ENCODE peak calls at places on chromosomes 12 and 14, in six cellular contexts. One of them, this sample, is unnamed.

GRCh38 chr12:109827566-109828550 is 5.3 kb downstream of the TRPV4 start:
- DNase-seq in fibroblast of the aortic adventitia: no peak
- DNase-seq in AG09309: no peak
- DNase-seq in RWPE1: no peak
- DNase-seq in H9: no peak
- DNase-seq in glutamatergic neuron: no peak
- DNase-seq in this sample: no peak

GRCh38 chr14:37122288-37122687 is 50.1 kb downstream of the SLC25A21 start:
- DNase-seq in glutamatergic neuron: no peak
- DNase-seq in AG09309: no peak
- DNase-seq in RWPE1: peak
- DNase-seq in fibroblast of the aortic adventitia: peak
- DNase-seq in H9: no peak
- DNase-seq in this sample: peak

GRCh38 chr12:124864326-124864752 is 675 bp upstream of the SCARB1 start:
- DNase-seq in RWPE1: no peak
- DNase-seq in fibroblast of the aortic adventitia: no peak
- DNase-seq in AG09309: no peak
- DNase-seq in H9: no peak
- DNase-seq in glutamatergic neuron: no peak
- DNase-seq in this sample: no peak

GRCh38 chr12:26833692-26834168 is 736 bp upstream of the ITPR2 start:
- DNase-seq in glutamatergic neuron: peak
- DNase-seq in AG09309: no peak
- DNase-seq in H9: peak
- DNase-seq in RWPE1: peak
- DNase-seq in fibroblast of the aortic adventitia: peak
- DNase-seq in this sample: no peak

GRCh38 chr14:100560471-100560870 is 26.7 kb downstream of the BEGAIN start:
- DNase-seq in RWPE1: no peak
- DNase-seq in H9: no peak
- DNase-seq in AG09309: no peak
- DNase-seq in glutamatergic neuron: no peak
- DNase-seq in fibroblast of the aortic adventitia: no peak
- DNase-seq in this sample: no peak

GRCh38 chr12:70534466-70534865 is 102.8 kb downstream of the PTPRB start:
- DNase-seq in RWPE1: no peak
- DNase-seq in AG09309: no peak
- DNase-seq in fibroblast of the aortic adventitia: no peak
- DNase-seq in H9: no peak
- DNase-seq in glutamatergic neuron: no peak
- DNase-seq in this sample: no peak

GRCh38 chr12:81502912-81503695 is 256.0 kb downstream of the PPFIA2 start:
- DNase-seq in AG09309: peak
- DNase-seq in fibroblast of the aortic adventitia: peak
- DNase-seq in glutamatergic neuron: no peak
- DNase-seq in RWPE1: no peak
- DNase-seq in H9: no peak
- DNase-seq in this sample: no peak

GRCh38 chr12:50765325-50765911 is 1.5 kb downstream of the ATF1 start:
- DNase-seq in fibroblast of the aortic adventitia: peak
- DNase-seq in AG09309: no peak
- DNase-seq in glutamatergic neuron: peak
- DNase-seq in H9: peak
- DNase-seq in RWPE1: peak
- DNase-seq in this sample: peak

GRCh38 chr12:111368291-111368683 is 608 bp downstream of the PHETA1 start:
- DNase-seq in AG09309: no peak
- DNase-seq in glutamatergic neuron: peak
- DNase-seq in fibroblast of the aortic adventitia: no peak
- DNase-seq in RWPE1: no peak
- DNase-seq in H9: no peak
- DNase-seq in this sample: no peak

GRCh38 chr12:124939428-124940142 is 25.1 kb upstream of the UBC start:
- DNase-seq in glutamatergic neuron: peak
- DNase-seq in AG09309: peak
- DNase-seq in fibroblast of the aortic adventitia: peak
- DNase-seq in RWPE1: peak
- DNase-seq in H9: peak
- DNase-seq in this sample: peak

GRCh38 chr12:27013606-27014084 is 539 bp downstream of the TM7SF3 start:
- DNase-seq in RWPE1: no peak
- DNase-seq in glutamatergic neuron: no peak
- DNase-seq in H9: no peak
- DNase-seq in fibroblast of the aortic adventitia: peak
- DNase-seq in AG09309: no peak
- DNase-seq in this sample: peak

GRCh38 chr14:106187176-106187670 is 660.8 kb downstream of the TMEM121 start:
- DNase-seq in AG09309: no peak
- DNase-seq in fibroblast of the aortic adventitia: no peak
- DNase-seq in RWPE1: no peak
- DNase-seq in H9: no peak
- DNase-seq in glutamatergic neuron: no peak
- DNase-seq in this sample: no peak

GRCh38 chr14:100535287-100536131 is 51.7 kb downstream of the BEGAIN start:
- DNase-seq in H9: peak
- DNase-seq in fibroblast of the aortic adventitia: no peak
- DNase-seq in glutamatergic neuron: peak
- DNase-seq in RWPE1: no peak
- DNase-seq in AG09309: no peak
- DNase-seq in this sample: no peak

GRCh38 chr12:29688914-29689313 is 94.8 kb downstream of the TMTC1 start:
- DNase-seq in fibroblast of the aortic adventitia: no peak
- DNase-seq in H9: no peak
- DNase-seq in RWPE1: no peak
- DNase-seq in glutamatergic neuron: no peak
- DNase-seq in AG09309: no peak
- DNase-seq in this sample: no peak

GRCh38 chr12:9649532-9649940 is 20.0 kb upstream of the CLEC2D start:
- DNase-seq in glutamatergic neuron: no peak
- DNase-seq in fibroblast of the aortic adventitia: no peak
- DNase-seq in AG09309: no peak
- DNase-seq in RWPE1: no peak
- DNase-seq in H9: peak
- DNase-seq in this sample: no peak

GRCh38 chr12:90043264-90043663 is 334.6 kb upstream of the ATP2B1 start:
- DNase-seq in H9: no peak
- DNase-seq in fibroblast of the aortic adventitia: peak
- DNase-seq in AG09309: no peak
- DNase-seq in RWPE1: peak
- DNase-seq in glutamatergic neuron: no peak
- DNase-seq in this sample: peak

GRCh38 chr12:75714462-75715322 is 203.3 kb upstream of the KRR1 start:
- DNase-seq in AG09309: no peak
- DNase-seq in glutamatergic neuron: no peak
- DNase-seq in RWPE1: peak
- DNase-seq in fibroblast of the aortic adventitia: peak
- DNase-seq in H9: no peak
- DNase-seq in this sample: no peak

GRCh38 chr12:22684526-22685118 is 59.7 kb downstream of the ETNK1 start:
- DNase-seq in H9: no peak
- DNase-seq in RWPE1: no peak
- DNase-seq in fibroblast of the aortic adventitia: peak
- DNase-seq in glutamatergic neuron: no peak
- DNase-seq in AG09309: no peak
- DNase-seq in this sample: peak

GRCh38 chr12:84305144-84305543 is 607.5 kb downstream of the SLC6A15 start:
- DNase-seq in glutamatergic neuron: no peak
- DNase-seq in RWPE1: no peak
- DNase-seq in fibroblast of the aortic adventitia: no peak
- DNase-seq in AG09309: no peak
- DNase-seq in H9: no peak
- DNase-seq in this sample: peak

DNA sequence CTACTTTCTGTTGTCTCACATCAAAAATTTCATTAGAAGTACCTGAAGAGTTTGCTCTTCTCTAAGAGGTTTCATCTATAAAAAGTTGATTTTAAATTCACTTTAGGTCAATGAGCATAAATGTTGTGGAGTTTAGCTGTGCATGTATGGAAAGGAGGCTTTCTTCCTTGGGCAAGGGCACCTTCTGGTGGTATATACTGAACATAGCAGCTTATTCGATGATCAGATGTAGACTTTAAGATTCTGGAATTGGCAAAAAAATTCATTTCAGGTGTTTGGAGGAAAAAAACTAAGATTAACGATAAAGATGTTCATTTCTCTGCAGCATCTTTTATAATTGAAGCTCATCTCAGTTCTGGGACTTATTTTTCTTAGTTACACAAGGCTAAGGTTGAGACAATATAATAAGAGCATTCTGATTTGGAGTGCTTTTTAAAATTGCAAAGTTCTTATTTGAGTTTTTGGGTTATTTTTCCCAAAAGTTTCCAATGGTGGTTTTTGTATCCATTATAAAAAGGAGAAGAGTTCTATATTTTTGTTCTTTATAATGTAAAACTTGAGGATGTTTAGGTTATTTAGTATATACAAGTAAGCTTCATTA is 46.8 kb downstream of the TMEM117 start:
- DNase-seq in RWPE1: peak
- DNase-seq in fibroblast of the aortic adventitia: peak
- DNase-seq in H9: no peak
- DNase-seq in glutamatergic neuron: no peak
- DNase-seq in AG09309: peak
- DNase-seq in this sample: peak
- TF ChIP-seq CTCF in RWPE1: peak
- TF ChIP-seq CTCF in fibroblast of the aortic adventitia: peak
- TF ChIP-seq CTCF in H9: peak
- TF ChIP-seq CTCF in glutamatergic neuron: peak
- TF ChIP-seq CTCF in AG09309: peak
- TF ChIP-seq CTCF in this sample: peak

GRCh38 chr12:53160000-53160399 is 20.5 kb upstream of the ZNF740 start:
- DNase-seq in H9: no peak
- DNase-seq in AG09309: no peak
- DNase-seq in fibroblast of the aortic adventitia: no peak
- DNase-seq in RWPE1: no peak
- DNase-seq in glutamatergic neuron: no peak
- DNase-seq in this sample: no peak

GRCh38 chr12:53161119-53161911 is 19.2 kb upstream of the ZNF740 start:
- DNase-seq in RWPE1: no peak
- DNase-seq in H9: no peak
- DNase-seq in fibroblast of the aortic adventitia: no peak
- DNase-seq in AG09309: no peak
- DNase-seq in glutamatergic neuron: no peak
- DNase-seq in this sample: no peak

GRCh38 chr12:53160673-53161072 is 19.8 kb upstream of the ZNF740 start:
- DNase-seq in H9: no peak
- DNase-seq in RWPE1: no peak
- DNase-seq in glutamatergic neuron: no peak
- DNase-seq in AG09309: no peak
- DNase-seq in fibroblast of the aortic adventitia: no peak
- DNase-seq in this sample: no peak

DNA sequence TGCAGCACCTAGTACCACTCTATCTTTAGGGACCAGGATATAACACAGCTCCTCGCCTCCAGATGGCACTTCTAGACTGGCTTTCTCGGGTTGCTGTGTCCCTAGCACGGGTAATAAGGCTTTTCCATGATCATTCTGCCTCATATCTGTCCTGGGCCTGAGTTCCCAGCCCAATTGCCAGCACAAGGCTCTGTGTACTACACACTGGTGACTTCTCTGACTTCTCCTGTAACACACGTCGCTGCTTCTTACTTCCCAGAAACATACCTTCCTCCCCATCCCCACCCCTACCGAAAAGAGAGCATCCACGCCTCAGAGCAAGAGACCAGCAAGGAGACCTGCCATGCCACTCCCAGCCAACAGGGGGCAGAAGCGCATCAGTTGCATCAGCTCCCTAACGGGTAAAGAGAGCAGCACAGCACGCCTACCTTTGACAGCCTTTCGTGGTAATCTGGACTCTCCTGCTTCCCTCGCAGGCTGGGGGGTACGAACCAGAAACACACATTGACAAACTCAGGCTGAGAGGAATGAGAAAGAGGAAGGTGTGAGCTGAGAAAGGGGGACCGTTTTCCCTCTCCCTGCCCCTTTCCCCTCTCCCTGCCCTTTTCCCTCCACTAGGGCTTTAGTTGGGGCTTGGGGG is 21.2 kb upstream of the ZNF740 start:
- DNase-seq in RWPE1: peak
- DNase-seq in H9: peak
- DNase-seq in AG09309: peak
- DNase-seq in fibroblast of the aortic adventitia: peak
- DNase-seq in glutamatergic neuron: peak
- DNase-seq in this sample: peak
- TF ChIP-seq CTCF in RWPE1: peak
- TF ChIP-seq CTCF in H9: peak
- TF ChIP-seq CTCF in AG09309: peak
- TF ChIP-seq CTCF in fibroblast of the aortic adventitia: peak
- TF ChIP-seq CTCF in glutamatergic neuron: peak
- TF ChIP-seq CTCF in this sample: peak

DNA sequence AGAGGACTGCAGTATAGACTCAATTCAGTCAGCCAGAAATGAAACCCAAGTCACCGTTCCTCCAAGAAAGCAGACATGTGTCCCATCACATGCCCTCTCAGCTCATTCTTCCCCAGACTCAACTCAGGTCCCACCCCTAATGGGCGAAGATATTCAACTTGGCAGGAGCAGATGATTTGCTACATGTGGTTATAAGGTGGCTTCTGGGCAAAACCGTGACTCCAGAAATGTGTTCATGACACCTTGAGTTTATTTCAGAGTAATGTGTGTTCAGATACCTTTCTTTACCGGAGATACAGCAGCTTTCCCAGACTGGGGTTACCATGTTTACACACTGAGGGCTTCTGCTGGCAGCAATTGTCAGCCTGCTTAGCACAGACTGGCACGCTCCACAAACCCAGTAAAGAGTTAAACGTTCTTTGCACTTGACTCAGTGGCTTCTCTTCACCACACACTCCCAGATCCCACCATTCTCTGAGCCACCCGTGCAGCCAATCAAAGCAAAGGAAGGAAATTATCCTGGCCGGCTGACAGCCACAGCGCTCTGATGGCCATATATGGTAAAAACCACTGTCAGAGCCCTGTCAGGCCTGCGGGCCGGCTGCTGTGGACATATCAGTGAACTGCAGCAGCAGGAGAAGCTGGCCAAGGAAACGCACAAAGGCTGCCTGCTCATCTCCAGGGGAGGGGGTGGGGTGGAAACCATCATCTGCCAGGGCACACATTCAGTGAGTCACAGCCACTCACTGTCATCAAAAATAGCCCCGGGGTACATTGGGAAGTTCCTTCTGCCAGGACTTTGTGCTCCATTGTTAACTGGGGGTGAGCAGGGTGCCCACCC is 39.9 kb downstream of the CORO1C start:
- DNase-seq in RWPE1: peak
- DNase-seq in fibroblast of the aortic adventitia: peak
- DNase-seq in AG09309: peak
- DNase-seq in glutamatergic neuron: peak
- DNase-seq in H9: peak
- DNase-seq in this sample: peak
- TF ChIP-seq CTCF in RWPE1: no peak
- TF ChIP-seq CTCF in fibroblast of the aortic adventitia: peak
- TF ChIP-seq CTCF in AG09309: peak
- TF ChIP-seq CTCF in glutamatergic neuron: no peak
- TF ChIP-seq CTCF in H9: no peak
- TF ChIP-seq CTCF in this sample: peak

DNA sequence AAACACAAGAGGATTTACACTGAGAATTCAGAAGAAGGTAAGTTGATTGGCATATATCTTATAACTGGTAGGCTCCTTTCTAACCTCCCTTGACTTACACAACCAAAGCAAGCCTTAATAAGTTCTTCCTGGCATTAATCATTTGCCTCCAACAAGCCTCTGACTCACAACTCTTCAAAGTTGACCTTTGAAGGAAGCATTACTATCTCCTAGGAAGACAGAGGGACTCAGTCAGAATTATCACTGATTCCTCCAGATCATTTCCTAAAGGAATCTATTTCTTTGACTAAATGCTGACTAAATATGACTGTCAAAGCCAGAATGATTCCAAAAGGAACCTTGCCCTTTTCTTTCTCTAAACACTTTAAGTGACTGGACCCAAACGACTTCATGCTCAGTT is 128.4 kb downstream of the KLHL28 start:
- DNase-seq in RWPE1: peak
- DNase-seq in H9: no peak
- DNase-seq in fibroblast of the aortic adventitia: peak
- DNase-seq in glutamatergic neuron: no peak
- DNase-seq in AG09309: peak
- DNase-seq in this sample: peak
- TF ChIP-seq CTCF in RWPE1: no peak
- TF ChIP-seq CTCF in H9: no peak
- TF ChIP-seq CTCF in fibroblast of the aortic adventitia: no peak
- TF ChIP-seq CTCF in glutamatergic neuron: no peak
- TF ChIP-seq CTCF in AG09309: no peak
- TF ChIP-seq CTCF in this sample: no peak

This sample was measured in HFFc6.